ENCODE peak calls at places on chromosomes 3 and 15, in four cellular contexts. I is A673, Z is NCI-H524, H is choroid plexus epithelial cell. W is an unnamed sample.

GRCh38 chr3:36969540-36970432 is 23.1 kb downstream of the EPM2AIP1 start:
- DNase-seq in I (peak; percentile 83), Z (peak; percentile 77), H (peak; percentile 72), W (peak; percentile 30)

GRCh38 chr3:23659274-23659673 is 146.5 kb upstream of the UBE2E1 start:
- DNase-seq in I (no peak), Z (no peak), H (no peak), W (no peak)

GRCh38 chr3:115833074-115833473 is 209.8 kb downstream of the GAP43 start:
- DNase-seq in I (no peak), Z (no peak), H (peak; percentile 57), W (peak; percentile 8)

GRCh38 chr3:150145659-150146058 is 175.0 kb upstream of the PFN2 start:
- DNase-seq in I (no peak), Z (no peak), H (peak; percentile 97), W (peak; percentile 88)

GRCh38 chr3:140579260-140579659 is 98.6 kb upstream of the TRIM42 start:
- DNase-seq in I (no peak), Z (no peak), H (no peak), W (no peak)

GRCh38 chr3:170699158-170700053 is 113.5 kb upstream of the SLC7A14 start:
- DNase-seq in I (no peak), Z (no peak), H (peak; percentile 54), W (no peak)

GRCh38 chr15:77607111-77607893 is 25.4 kb downstream of the LINGO1 start:
- DNase-seq in I (peak; percentile 94), Z (peak; percentile 94), H (peak; percentile 40), W (no peak)

GRCh38 chr3:171504376-171504775 is 44.2 kb upstream of the TNIK start:
- DNase-seq in I (no peak), Z (no peak), H (no peak), W (no peak)

GRCh38 chr3:100932491-100932890 is 60.7 kb downstream of the ABI3BP start:
- DNase-seq in I (no peak), Z (no peak), H (no peak), W (peak; percentile 7)

GRCh38 chr15:31324739-31325431 is 1.8 kb upstream of the KLF13 start:
- DNase-seq in I (no peak), Z (no peak), H (no peak), W (no peak)

GRCh38 chr15:32838820-32839219 is 121.0 kb downstream of the GREM1 start:
- DNase-seq in I (no peak), Z (peak; percentile 14), H (no peak), W (peak; percentile 53)

GRCh38 chr15:40106203-40107161 is 2.2 kb downstream of the BMF start:
- DNase-seq in I (peak; percentile 85), Z (no peak), H (peak; percentile 72), W (peak; percentile 35)

GRCh38 chr3:15682766-15683165 is 81.2 kb downstream of the BTD start:
- DNase-seq in I (no peak), Z (no peak), H (peak; percentile 79), W (no peak)

GRCh38 chr3:193134895-193135294 is 106.1 kb upstream of the PLAAT1 start:
- DNase-seq in I (peak; percentile 19), Z (no peak), H (no peak), W (peak; percentile 90)

GRCh38 chr3:43872901-43873300 is 182.2 kb downstream of the ABHD5 start:
- DNase-seq in I (peak; percentile 55), Z (no peak), H (peak; percentile 71), W (no peak)

GRCh38 chr15:29968099-29968892 is 114.5 kb upstream of the GOLGA8J start:
- DNase-seq in I (no peak), Z (peak; percentile 21), H (no peak), W (peak; percentile 53)

GRCh38 chr15:62715946-62716345 is 326.6 kb upstream of the TPM1 start:
- DNase-seq in I (no peak), Z (no peak), H (no peak), W (no peak)

W was measured in astrocyte of the hippocampus.